ENCODE peak calls at places on chromosome 7, in ten cellular contexts. P, G, W, R, Y, O, V, I, L and A are unnamed samples.

GRCh38 chr7:41861642-41862041 is 158.8 kb upstream of the INHBA start:
- DNase-seq in P (no peak), G (no peak), W (no peak), R (no peak), Y (no peak), O (no peak), V (no peak), I (peak), L (no peak), A (peak)

GRCh38 chr7:159092701-159093121 is 52.0 kb downstream of the VIPR2 start:
- DNase-seq in P (no peak), G (no peak), W (no peak), R (no peak), Y (no peak), O (no peak), V (no peak), I (peak), L (no peak), A (no peak)

GRCh38 chr7:76020031-76020714 is 25.8 kb upstream of the TMEM120A start:
- DNase-seq in P (peak), G (peak), W (peak), R (peak), Y (peak), O (no peak), V (peak), I (peak), L (peak), A (peak)

GRCh38 chr7:100687740-100688592 is 6.1 kb downstream of the GIGYF1 start:
- DNase-seq in P (no peak), G (no peak), W (no peak), R (no peak), Y (peak), O (no peak), V (no peak), I (no peak), L (no peak), A (no peak)

GRCh38 chr7:100366411-100367250 is 6.7 kb upstream of the PILRA start:
- DNase-seq in P (no peak), G (no peak), W (no peak), R (no peak), Y (no peak), O (no peak), V (no peak), I (peak), L (no peak), A (peak)

GRCh38 chr7:95509199-95509598 is 23.5 kb downstream of the ASB4 start:
- DNase-seq in P (no peak), G (no peak), W (peak), R (no peak), Y (peak), O (no peak), V (peak), I (no peak), L (no peak), A (no peak)

GRCh38 chr7:106222545-106222944 is 62.2 kb downstream of the NAMPT start:
- DNase-seq in P (no peak), G (no peak), W (no peak), R (no peak), Y (no peak), O (no peak), V (no peak), I (no peak), L (no peak), A (no peak)

GRCh38 chr7:99514050-99514449 is 9.6 kb downstream of the ZKSCAN5 start:
- DNase-seq in P (no peak), G (no peak), W (no peak), R (no peak), Y (peak), O (no peak), V (peak), I (no peak), L (no peak), A (no peak)

GRCh38 chr7:111266613-111267012 is 175.7 kb downstream of the LRRN3 start:
- DNase-seq in P (no peak), G (no peak), W (no peak), R (no peak), Y (peak), O (no peak), V (peak), I (no peak), L (no peak), A (no peak)

GRCh38 chr7:159056722-159057121 is 87.9 kb downstream of the VIPR2 start:
- DNase-seq in P (no peak), G (no peak), W (no peak), R (no peak), Y (no peak), O (no peak), V (no peak), I (no peak), L (no peak), A (no peak)

GRCh38 chr7:150876817-150877526 is 24.7 kb downstream of the AOC1 start:
- DNase-seq in P (peak), G (peak), W (peak), R (peak), Y (peak), O (peak), V (peak), I (no peak), L (no peak), A (peak)

GRCh38 chr7:42139751-42140150 is 97.3 kb downstream of the GLI3 start:
- DNase-seq in P (no peak), G (no peak), W (no peak), R (no peak), Y (no peak), O (peak), V (no peak), I (no peak), L (no peak), A (no peak)

GRCh38 chr7:152402384-152403250 is 33.2 kb downstream of the KMT2C start:
- DNase-seq in P (no peak), G (no peak), W (no peak), R (no peak), Y (peak), O (no peak), V (peak), I (no peak), L (no peak), A (no peak)

DNA sequence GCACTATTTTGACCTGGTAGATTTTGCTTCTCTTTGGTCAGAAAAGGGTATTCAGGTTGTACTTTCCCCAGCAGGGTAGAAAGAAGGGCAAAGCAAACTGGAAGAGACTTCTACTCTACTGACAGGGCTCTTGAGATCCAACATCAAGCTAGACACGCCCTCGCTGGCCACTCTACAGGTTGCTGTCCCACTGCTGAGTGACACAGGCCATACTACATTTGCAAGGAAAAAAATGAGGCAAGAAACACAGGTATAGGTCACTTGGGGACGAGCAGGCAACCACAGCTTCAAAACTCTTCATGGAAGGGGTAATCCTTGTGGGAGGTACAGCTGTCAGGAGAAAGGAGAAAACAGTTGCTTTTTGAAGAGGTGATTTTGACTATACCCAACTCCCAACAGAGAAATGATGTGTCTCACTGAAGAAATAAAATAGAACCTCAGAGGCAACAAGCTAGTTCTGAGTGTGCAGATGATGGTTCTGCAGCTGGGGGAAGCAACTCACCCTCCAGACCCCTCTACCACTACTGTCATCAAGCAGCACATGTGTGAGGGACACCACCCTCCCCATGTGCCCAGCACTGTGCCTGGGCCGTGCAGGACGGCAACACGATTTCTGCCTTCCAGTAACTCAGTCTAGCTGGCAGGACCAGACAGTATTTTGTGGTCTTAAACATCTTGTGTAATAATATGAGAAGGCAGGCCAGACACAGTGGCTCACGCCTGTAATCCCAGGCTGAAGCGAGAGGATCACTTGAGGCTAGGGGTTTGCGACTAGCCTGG is 16.3 kb downstream of the AKR1B1 start:
- DNase-seq in P (no peak), G (no peak), W (no peak), R (no peak), Y (no peak), O (peak), V (no peak), I (no peak), L (no peak), A (no peak)
- H3K27ac ChIP-seq in P (no peak), G (no peak), W (no peak), R (no peak), Y (no peak), O (no peak), V (no peak), I (no peak), L (no peak), A (no peak)

GRCh38 chr7:12945901-12946300 is 258.5 kb downstream of the ARL4A start:
- DNase-seq in P (no peak), G (no peak), W (no peak), R (no peak), Y (no peak), O (no peak), V (no peak), I (no peak), L (no peak), A (no peak)

GRCh38 chr7:12954374-12954773 is 266.9 kb downstream of the ARL4A start:
- DNase-seq in P (no peak), G (no peak), W (no peak), R (no peak), Y (no peak), O (no peak), V (no peak), I (no peak), L (no peak), A (no peak)

GRCh38 chr7:12947465-12947864 is 260.0 kb downstream of the ARL4A start:
- DNase-seq in P (no peak), G (no peak), W (no peak), R (no peak), Y (no peak), O (no peak), V (no peak), I (no peak), L (no peak), A (no peak)

GRCh38 chr7:12951397-12951801 is 264.0 kb downstream of the ARL4A start:
- DNase-seq in P (no peak), G (no peak), W (no peak), R (no peak), Y (peak), O (no peak), V (peak), I (no peak), L (no peak), A (no peak)

DNA sequence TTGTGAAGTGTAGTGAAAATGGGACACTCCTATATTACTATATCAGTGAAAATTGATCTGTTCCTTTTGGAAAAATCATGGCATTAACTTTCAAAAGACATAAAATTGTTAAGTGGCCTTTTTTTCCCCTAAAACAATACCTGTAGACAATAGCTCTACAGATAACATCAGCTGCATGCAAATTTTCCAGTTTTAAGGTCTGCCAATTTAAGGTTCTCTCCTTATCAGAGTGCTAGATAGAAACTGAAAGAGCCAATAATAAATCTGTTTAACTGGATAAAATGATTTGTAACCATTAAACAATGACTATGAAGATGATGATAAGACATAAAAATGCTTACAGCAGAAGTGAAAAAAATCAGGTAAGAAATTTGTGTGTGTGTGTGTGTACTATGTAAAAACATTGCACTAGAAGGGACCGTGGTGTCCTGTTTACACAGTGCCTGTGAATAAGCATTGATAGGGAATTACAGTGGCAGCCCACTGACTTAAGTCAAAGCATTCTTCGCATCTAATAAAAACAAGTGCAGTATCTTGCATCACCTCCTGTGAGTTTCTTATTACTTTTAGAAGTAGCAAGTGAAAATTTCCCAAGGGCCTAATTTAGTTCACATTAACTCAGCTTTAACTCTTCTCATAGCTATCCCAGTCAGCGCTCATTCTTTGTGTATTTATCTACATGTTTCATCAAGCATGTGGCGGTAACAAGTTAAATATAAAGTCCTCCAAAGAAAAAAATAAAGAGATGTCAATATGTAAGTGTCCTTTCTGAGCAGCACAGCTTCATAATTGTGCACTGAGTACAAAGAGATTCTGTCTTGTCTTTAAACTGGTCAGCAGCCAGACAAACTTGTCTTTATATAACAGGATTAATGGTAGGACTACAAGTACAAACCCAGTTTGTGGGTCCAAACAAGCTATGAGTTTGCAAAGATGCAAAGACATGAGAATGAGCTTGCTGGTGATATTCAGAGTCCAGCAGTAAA is 261.9 kb downstream of the ARL4A start:
- DNase-seq in P (no peak), G (no peak), W (no peak), R (no peak), Y (no peak), O (no peak), V (no peak), I (no peak), L (no peak), A (no peak)
- H3K27ac ChIP-seq in P (no peak), G (no peak), W (no peak), R (no peak), Y (no peak), O (no peak), V (no peak), I (no peak), L (no peak), A (no peak)

DNA sequence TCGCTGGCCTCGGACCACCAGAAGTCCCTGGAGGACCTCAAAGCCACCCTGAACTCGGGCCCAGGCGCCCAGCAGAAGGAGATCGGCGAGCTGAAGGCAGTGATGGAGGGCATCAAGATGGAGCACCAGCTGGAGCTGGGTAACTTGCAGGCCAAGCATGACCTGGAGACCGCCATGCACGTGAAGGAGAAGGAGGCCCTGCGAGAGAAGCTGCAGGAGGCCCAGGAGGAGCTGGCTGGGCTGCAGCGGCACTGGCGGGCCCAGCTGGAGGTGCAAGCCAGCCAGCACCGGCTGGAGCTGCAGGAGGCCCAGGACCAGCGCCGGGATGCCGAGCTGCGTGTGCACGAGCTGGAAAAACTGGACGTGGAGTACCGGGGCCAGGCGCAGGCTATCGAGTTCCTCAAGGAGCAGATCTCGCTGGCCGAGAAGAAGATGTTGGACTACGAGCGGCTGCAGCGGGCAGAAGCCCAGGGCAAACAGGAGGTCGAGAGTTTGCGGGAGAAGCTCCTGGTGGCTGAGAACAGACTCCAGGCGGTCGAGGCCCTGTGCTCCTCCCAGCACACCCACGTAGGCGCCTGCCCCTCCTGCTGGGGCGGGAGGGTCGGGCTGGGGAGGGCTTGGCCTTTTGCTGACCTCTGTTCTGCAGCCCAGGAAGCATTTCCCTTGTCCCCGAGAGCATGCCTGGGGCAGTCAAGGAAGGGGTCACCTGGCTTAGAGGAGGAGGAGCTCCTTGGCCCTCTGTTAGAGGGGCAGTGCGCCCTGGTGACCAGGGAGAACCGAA is 77.3 kb upstream of the GTF2IRD1 start:
- DNase-seq in P (no peak), G (no peak), W (no peak), R (no peak), Y (no peak), O (no peak), V (no peak), I (no peak), L (no peak), A (no peak)
- H3K27ac ChIP-seq in P (no peak), G (peak), W (no peak), R (no peak), Y (no peak), O (no peak), V (no peak), I (no peak), L (no peak), A (no peak)

DNA sequence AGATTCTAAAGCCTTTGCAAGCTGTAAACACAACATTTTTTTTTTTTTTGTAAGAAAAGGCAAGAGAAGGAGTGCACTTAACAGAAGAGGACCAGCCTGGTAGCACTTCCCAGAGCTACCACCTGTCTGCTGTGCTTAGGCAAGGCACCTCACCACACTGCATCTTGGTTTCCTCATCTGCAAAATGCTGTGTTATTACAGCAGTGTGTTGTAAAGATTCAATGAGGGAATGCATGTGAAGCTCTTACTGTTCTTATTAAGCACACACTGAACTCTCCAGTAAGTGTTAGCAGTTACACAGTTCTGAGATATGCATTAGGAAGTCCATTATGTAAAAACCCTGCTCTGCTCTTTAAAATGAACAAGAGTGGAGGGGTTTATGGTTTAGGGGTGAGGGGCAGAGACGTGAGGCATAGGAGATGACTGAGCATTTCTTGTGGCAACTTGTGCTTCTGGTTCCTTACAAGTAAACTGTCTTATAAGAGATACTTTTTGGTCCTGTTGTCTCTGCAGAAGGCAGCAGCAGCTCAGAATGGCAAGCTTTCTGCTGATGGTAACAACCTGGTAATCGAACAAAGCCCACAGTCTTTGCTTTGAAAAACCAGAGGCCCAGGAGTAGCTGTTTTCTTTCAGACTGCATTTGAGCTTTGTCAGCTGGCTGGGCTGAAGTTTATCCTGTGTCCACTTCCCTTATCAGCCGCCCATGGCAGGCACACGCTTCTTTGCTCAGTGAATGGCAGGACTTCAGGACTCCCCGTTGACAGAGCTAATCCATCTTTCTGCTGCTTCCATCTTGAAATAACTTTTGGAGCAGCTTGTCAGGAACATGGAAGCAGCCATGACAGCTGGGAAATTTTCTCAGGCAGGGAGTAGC is 98.8 kb upstream of the BMPER start:
- DNase-seq in P (no peak), G (no peak), W (no peak), R (no peak), Y (no peak), O (peak), V (peak), I (no peak), L (no peak), A (no peak)
- H3K27ac ChIP-seq in P (peak), G (no peak), W (no peak), R (no peak), Y (peak), O (no peak), V (peak), I (no peak), L (peak), A (peak)

GRCh38 chr7:48182736-48183369 is 11.6 kb downstream of the ABCA13 start:
- DNase-seq in P (no peak), G (no peak), W (no peak), R (no peak), Y (peak), O (no peak), V (no peak), I (no peak), L (no peak), A (no peak)
- H3K27ac ChIP-seq in P (no peak), G (no peak), W (no peak), R (no peak), Y (peak), O (no peak), V (no peak), I (no peak), L (no peak), A (no peak)

GRCh38 chr7:17369686-17370426 is 71.4 kb downstream of the AHR start:
- DNase-seq in P (peak), G (no peak), W (no peak), R (peak), Y (peak), O (no peak), V (peak), I (no peak), L (no peak), A (no peak)

GRCh38 chr7:17371656-17372524 is 73.4 kb downstream of the AHR start:
- DNase-seq in P (no peak), G (no peak), W (no peak), R (no peak), Y (peak), O (no peak), V (peak), I (no peak), L (no peak), A (no peak)

GRCh38 chr7:17370901-17371550 is 72.6 kb downstream of the AHR start:
- DNase-seq in P (no peak), G (no peak), W (no peak), R (no peak), Y (peak), O (no peak), V (no peak), I (no peak), L (no peak), A (no peak)

GRCh38 chr7:17367502-17367901 is 69.0 kb downstream of the AHR start:
- DNase-seq in P (no peak), G (no peak), W (no peak), R (no peak), Y (peak), O (no peak), V (peak), I (no peak), L (no peak), A (no peak)

DNA sequence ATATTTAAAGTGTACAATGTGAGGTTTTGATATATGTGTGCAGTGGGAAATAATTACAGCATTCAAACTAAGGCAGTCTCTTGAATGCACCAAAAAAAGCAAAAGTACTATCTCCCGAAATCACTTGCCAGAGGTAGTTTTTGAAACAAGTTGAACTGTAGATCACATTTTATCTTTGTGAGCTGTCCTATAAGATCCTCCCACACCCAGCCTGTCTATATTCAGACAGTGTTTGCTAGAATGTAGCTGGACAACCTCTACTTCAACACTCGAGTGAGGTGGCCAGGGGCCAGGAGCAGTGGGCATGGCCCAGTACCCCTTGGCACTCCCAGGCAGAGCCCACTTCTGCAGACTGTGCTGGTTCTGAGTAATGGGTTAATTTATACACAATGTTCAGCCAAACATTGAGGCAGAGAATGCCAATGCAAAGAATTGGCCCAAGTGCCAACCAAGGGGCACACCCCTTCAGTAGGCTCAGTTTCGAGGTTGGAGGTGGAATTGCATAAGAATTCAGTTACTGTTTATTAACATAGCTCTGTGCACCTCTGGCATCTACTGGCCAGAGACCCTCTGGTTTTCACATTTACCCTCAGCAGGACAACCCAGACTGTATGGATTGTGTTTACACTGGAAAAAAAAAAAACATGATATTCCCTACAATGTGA is 70.5 kb downstream of the AHR start:
- DNase-seq in P (no peak), G (no peak), W (no peak), R (no peak), Y (peak), O (no peak), V (no peak), I (no peak), L (no peak), A (no peak)
- H3K27ac ChIP-seq in P (no peak), G (no peak), W (no peak), R (no peak), Y (peak), O (no peak), V (no peak), I (peak), L (no peak), A (peak)

GRCh38 chr7:951881-952547 is 2.5 kb downstream of the ADAP1 start:
- DNase-seq in P (no peak), G (no peak), W (no peak), R (no peak), Y (no peak), O (no peak), V (no peak), I (peak), L (no peak), A (peak)
- H3K27ac ChIP-seq in P (no peak), G (peak), W (no peak), R (no peak), Y (no peak), O (no peak), V (no peak), I (no peak), L (no peak), A (no peak)